ENCODE peak calls at places on chromosome 12, in six cellular contexts. One of them, this sample, is unnamed. For H3K4me1, the result is how much of the 10 kb centered on the place peaks cover.

GRCh38 chr12:108247130-108247529 is 92.0 kb downstream of the CMKLR1 start:
- DNase-seq in CD4-positive, CD25-positive, alpha-beta regulatory T cell: no peak
- DNase-seq in thoracic aorta: no peak
- DNase-seq in esophagus squamous epithelium: no peak
- DNase-seq in upper lobe of right lung: no peak
- DNase-seq in GM23338: no peak
- DNase-seq in this sample: no peak

GRCh38 chr12:48972213-48973021 is 882 bp upstream of the WNT10B start:
- DNase-seq in CD4-positive, CD25-positive, alpha-beta regulatory T cell: no peak
- DNase-seq in thoracic aorta: no peak
- DNase-seq in esophagus squamous epithelium: no peak
- DNase-seq in upper lobe of right lung: no peak
- DNase-seq in GM23338: peak
- DNase-seq in this sample: no peak

GRCh38 chr12:115232455-115233156 is 548.6 kb upstream of the TBX3 start:
- DNase-seq in CD4-positive, CD25-positive, alpha-beta regulatory T cell: no peak
- DNase-seq in thoracic aorta: no peak
- DNase-seq in esophagus squamous epithelium: no peak
- DNase-seq in upper lobe of right lung: no peak
- DNase-seq in GM23338: no peak
- DNase-seq in this sample: no peak

GRCh38 chr12:123085046-123085445 is 65.8 kb downstream of the PITPNM2 start:
- DNase-seq in CD4-positive, CD25-positive, alpha-beta regulatory T cell: no peak
- DNase-seq in thoracic aorta: no peak
- DNase-seq in esophagus squamous epithelium: no peak
- DNase-seq in upper lobe of right lung: no peak
- DNase-seq in GM23338: no peak
- DNase-seq in this sample: no peak

GRCh38 chr12:26318661-26319068 is 123.3 kb downstream of the SSPN start:
- DNase-seq in CD4-positive, CD25-positive, alpha-beta regulatory T cell: no peak
- DNase-seq in thoracic aorta: no peak
- DNase-seq in esophagus squamous epithelium: no peak
- DNase-seq in upper lobe of right lung: peak
- DNase-seq in GM23338: no peak
- DNase-seq in this sample: peak

GRCh38 chr12:51683763-51684357 is 92.8 kb downstream of the SCN8A start:
- DNase-seq in CD4-positive, CD25-positive, alpha-beta regulatory T cell: no peak
- DNase-seq in thoracic aorta: no peak
- DNase-seq in esophagus squamous epithelium: no peak
- DNase-seq in upper lobe of right lung: no peak
- DNase-seq in GM23338: no peak
- DNase-seq in this sample: no peak

GRCh38 chr12:13197526-13198141 is 1.1 kb downstream of the EMP1 start:
- DNase-seq in CD4-positive, CD25-positive, alpha-beta regulatory T cell: no peak
- DNase-seq in thoracic aorta: no peak
- DNase-seq in esophagus squamous epithelium: no peak
- DNase-seq in upper lobe of right lung: peak
- DNase-seq in GM23338: peak
- DNase-seq in this sample: no peak

GRCh38 chr12:123126294-123127144 is 24.4 kb downstream of the PITPNM2 start:
- DNase-seq in CD4-positive, CD25-positive, alpha-beta regulatory T cell: no peak
- DNase-seq in thoracic aorta: no peak
- DNase-seq in esophagus squamous epithelium: no peak
- DNase-seq in upper lobe of right lung: no peak
- DNase-seq in GM23338: no peak
- DNase-seq in this sample: peak

GRCh38 chr12:113724703-113725556 is 241.2 kb downstream of the RBM19 start:
- DNase-seq in CD4-positive, CD25-positive, alpha-beta regulatory T cell: no peak
- DNase-seq in thoracic aorta: no peak
- DNase-seq in esophagus squamous epithelium: no peak
- DNase-seq in upper lobe of right lung: no peak
- DNase-seq in GM23338: no peak
- DNase-seq in this sample: no peak

GRCh38 chr12:39010406-39010805 is 105.0 kb upstream of the CPNE8 start:
- DNase-seq in CD4-positive, CD25-positive, alpha-beta regulatory T cell: no peak
- DNase-seq in thoracic aorta: no peak
- DNase-seq in esophagus squamous epithelium: no peak
- DNase-seq in upper lobe of right lung: no peak
- DNase-seq in GM23338: no peak
- DNase-seq in this sample: no peak

GRCh38 chr12:113071427-113072112 is 15.0 kb downstream of the DTX1 start:
- DNase-seq in CD4-positive, CD25-positive, alpha-beta regulatory T cell: no peak
- DNase-seq in thoracic aorta: no peak
- DNase-seq in esophagus squamous epithelium: no peak
- DNase-seq in upper lobe of right lung: no peak
- DNase-seq in GM23338: no peak
- DNase-seq in this sample: no peak

GRCh38 chr12:38384816-38385491 is 68.4 kb downstream of the ALG10B start:
- DNase-seq in CD4-positive, CD25-positive, alpha-beta regulatory T cell: no peak
- DNase-seq in thoracic aorta: no peak
- DNase-seq in esophagus squamous epithelium: no peak
- DNase-seq in upper lobe of right lung: peak
- DNase-seq in GM23338: peak
- DNase-seq in this sample: no peak

GRCh38 chr12:62533087-62533754 is 66.6 kb downstream of the MON2 start:
- DNase-seq in CD4-positive, CD25-positive, alpha-beta regulatory T cell: no peak
- DNase-seq in thoracic aorta: no peak
- DNase-seq in esophagus squamous epithelium: no peak
- DNase-seq in upper lobe of right lung: no peak
- DNase-seq in GM23338: no peak
- DNase-seq in this sample: no peak

GRCh38 chr12:31508436-31509150 is 82.3 kb downstream of the DENND5B start:
- DNase-seq in CD4-positive, CD25-positive, alpha-beta regulatory T cell: no peak
- DNase-seq in thoracic aorta: no peak
- DNase-seq in esophagus squamous epithelium: no peak
- DNase-seq in upper lobe of right lung: no peak
- DNase-seq in GM23338: peak
- DNase-seq in this sample: no peak

GRCh38 chr12:31506907-31507306 is 84.0 kb downstream of the DENND5B start:
- DNase-seq in CD4-positive, CD25-positive, alpha-beta regulatory T cell: no peak
- DNase-seq in thoracic aorta: no peak
- DNase-seq in esophagus squamous epithelium: no peak
- DNase-seq in upper lobe of right lung: no peak
- DNase-seq in GM23338: peak
- DNase-seq in this sample: no peak

GRCh38 chr12:31507966-31508365 is 83.0 kb downstream of the DENND5B start:
- DNase-seq in CD4-positive, CD25-positive, alpha-beta regulatory T cell: no peak
- DNase-seq in thoracic aorta: no peak
- DNase-seq in esophagus squamous epithelium: no peak
- DNase-seq in upper lobe of right lung: no peak
- DNase-seq in GM23338: no peak
- DNase-seq in this sample: no peak

GRCh38 chr12:31499567-31499966 is 91.4 kb downstream of the DENND5B start:
- DNase-seq in CD4-positive, CD25-positive, alpha-beta regulatory T cell: no peak
- DNase-seq in thoracic aorta: no peak
- DNase-seq in esophagus squamous epithelium: no peak
- DNase-seq in upper lobe of right lung: no peak
- DNase-seq in GM23338: no peak
- DNase-seq in this sample: no peak

GRCh38 chr12:31504625-31505222 is 86.2 kb downstream of the DENND5B start:
- DNase-seq in CD4-positive, CD25-positive, alpha-beta regulatory T cell: no peak
- DNase-seq in thoracic aorta: no peak
- DNase-seq in esophagus squamous epithelium: no peak
- DNase-seq in upper lobe of right lung: no peak
- DNase-seq in GM23338: no peak
- DNase-seq in this sample: no peak
- H3K4me3 ChIP-seq in CD4-positive, CD25-positive, alpha-beta regulatory T cell: no peak
- H3K4me3 ChIP-seq in thoracic aorta: no peak
- H3K4me3 ChIP-seq in esophagus squamous epithelium: no peak
- H3K4me3 ChIP-seq in upper lobe of right lung: no peak
- H3K4me3 ChIP-seq in GM23338: no peak
- H3K4me3 ChIP-seq in this sample: no peak

GRCh38 chr12:90298289-90298948 is 589.8 kb upstream of the ATP2B1 start:
- DNase-seq in CD4-positive, CD25-positive, alpha-beta regulatory T cell: no peak
- DNase-seq in thoracic aorta: no peak
- DNase-seq in esophagus squamous epithelium: no peak
- DNase-seq in upper lobe of right lung: no peak
- DNase-seq in GM23338: no peak
- DNase-seq in this sample: no peak
- H3K4me1 ChIP-seq in CD4-positive, CD25-positive, alpha-beta regulatory T cell: under half
- H3K4me1 ChIP-seq in thoracic aorta: under half
- H3K4me1 ChIP-seq in esophagus squamous epithelium: under half
- H3K4me1 ChIP-seq in upper lobe of right lung: under half
- H3K4me1 ChIP-seq in GM23338: under half
- H3K4me1 ChIP-seq in this sample: under half

DNA sequence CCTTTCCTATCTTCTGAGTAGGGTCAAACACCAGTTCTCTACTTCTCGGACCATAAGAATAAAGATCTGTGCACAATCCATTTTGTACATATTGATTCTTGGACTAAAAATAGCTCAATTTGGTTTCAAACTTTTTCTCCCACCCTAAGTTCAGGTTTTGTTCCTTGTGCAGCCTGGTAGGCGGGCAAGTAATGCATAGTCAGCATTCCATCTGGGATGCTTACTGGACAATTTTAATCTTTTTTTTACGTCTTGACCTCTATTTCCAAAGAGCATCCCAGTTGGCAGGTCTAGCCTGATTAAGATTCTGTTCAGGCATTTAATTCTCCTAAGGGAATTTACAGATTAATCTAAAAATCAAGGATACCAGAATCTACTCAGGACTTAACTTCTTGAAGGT is 126.9 kb downstream of the BICD1 start:
- DNase-seq in CD4-positive, CD25-positive, alpha-beta regulatory T cell: no peak
- DNase-seq in thoracic aorta: no peak
- DNase-seq in esophagus squamous epithelium: no peak
- DNase-seq in upper lobe of right lung: no peak
- DNase-seq in GM23338: no peak
- DNase-seq in this sample: no peak
- H3K4me3 ChIP-seq in CD4-positive, CD25-positive, alpha-beta regulatory T cell: no peak
- H3K4me3 ChIP-seq in thoracic aorta: no peak
- H3K4me3 ChIP-seq in esophagus squamous epithelium: no peak
- H3K4me3 ChIP-seq in upper lobe of right lung: no peak
- H3K4me3 ChIP-seq in GM23338: no peak
- H3K4me3 ChIP-seq in this sample: no peak

GRCh38 chr12:50221228-50222008 is 54.2 kb upstream of the CERS5 start:
- DNase-seq in CD4-positive, CD25-positive, alpha-beta regulatory T cell: no peak
- DNase-seq in thoracic aorta: no peak
- DNase-seq in esophagus squamous epithelium: no peak
- DNase-seq in upper lobe of right lung: no peak
- DNase-seq in GM23338: peak
- DNase-seq in this sample: no peak
- H3K4me1 ChIP-seq in CD4-positive, CD25-positive, alpha-beta regulatory T cell: under half
- H3K4me1 ChIP-seq in thoracic aorta: half or more
- H3K4me1 ChIP-seq in esophagus squamous epithelium: under half
- H3K4me1 ChIP-seq in upper lobe of right lung: under half
- H3K4me1 ChIP-seq in GM23338: under half
- H3K4me1 ChIP-seq in this sample: under half

DNA sequence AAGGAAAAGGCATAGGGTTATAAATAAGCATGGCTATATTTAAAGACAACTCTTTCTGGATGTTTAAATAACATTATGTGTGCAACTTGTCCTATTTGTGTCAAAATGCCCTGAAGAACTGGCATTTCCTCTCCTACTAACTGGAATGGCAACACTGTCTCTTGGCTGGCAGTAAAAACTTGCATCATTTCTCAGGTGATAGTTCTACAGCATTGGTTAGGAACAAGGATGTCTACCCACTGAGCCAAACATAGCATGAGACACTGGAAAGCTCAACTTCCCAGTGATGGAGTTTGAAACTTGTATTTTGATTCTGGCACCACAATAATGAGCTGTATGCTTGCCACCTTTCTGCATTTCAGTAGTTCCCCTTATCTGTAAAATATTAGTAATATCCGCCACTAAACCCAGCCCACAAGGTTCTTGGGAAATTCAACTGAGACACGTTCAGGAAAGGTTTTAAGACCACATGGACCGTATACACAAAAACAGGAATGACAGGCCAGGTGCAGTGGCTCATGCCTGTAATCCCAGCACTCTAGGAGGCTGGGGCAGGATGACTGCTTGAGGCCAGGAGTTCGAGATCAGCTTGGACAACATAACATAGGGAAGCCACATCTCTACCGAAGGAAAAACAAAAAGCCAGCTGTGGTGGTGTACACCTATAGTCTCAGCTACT is 5.1 kb downstream of the SLC38A2 start:
- DNase-seq in CD4-positive, CD25-positive, alpha-beta regulatory T cell: no peak
- DNase-seq in thoracic aorta: no peak
- DNase-seq in esophagus squamous epithelium: no peak
- DNase-seq in upper lobe of right lung: no peak
- DNase-seq in GM23338: no peak
- DNase-seq in this sample: no peak
- H3K4me3 ChIP-seq in CD4-positive, CD25-positive, alpha-beta regulatory T cell: peak
- H3K4me3 ChIP-seq in thoracic aorta: peak
- H3K4me3 ChIP-seq in esophagus squamous epithelium: peak
- H3K4me3 ChIP-seq in upper lobe of right lung: peak
- H3K4me3 ChIP-seq in GM23338: peak
- H3K4me3 ChIP-seq in this sample: peak

GRCh38 chr12:15982471-15982870 is 71.3 kb downstream of the DERA start:
- DNase-seq in CD4-positive, CD25-positive, alpha-beta regulatory T cell: no peak
- DNase-seq in thoracic aorta: no peak
- DNase-seq in esophagus squamous epithelium: no peak
- DNase-seq in upper lobe of right lung: no peak
- DNase-seq in GM23338: peak
- DNase-seq in this sample: no peak
- H3K4me1 ChIP-seq in CD4-positive, CD25-positive, alpha-beta regulatory T cell: under half
- H3K4me1 ChIP-seq in thoracic aorta: under half
- H3K4me1 ChIP-seq in esophagus squamous epithelium: under half
- H3K4me1 ChIP-seq in upper lobe of right lung: under half
- H3K4me1 ChIP-seq in GM23338: under half
- H3K4me1 ChIP-seq in this sample: under half

GRCh38 chr12:124992874-124993567 is 424 bp upstream of the BRI3BP start:
- DNase-seq in CD4-positive, CD25-positive, alpha-beta regulatory T cell: peak
- DNase-seq in thoracic aorta: no peak
- DNase-seq in esophagus squamous epithelium: peak
- DNase-seq in upper lobe of right lung: no peak
- DNase-seq in GM23338: peak
- DNase-seq in this sample: peak

GRCh38 chr12:124995200-124995961 is 1.9 kb downstream of the BRI3BP start:
- DNase-seq in CD4-positive, CD25-positive, alpha-beta regulatory T cell: no peak
- DNase-seq in thoracic aorta: no peak
- DNase-seq in esophagus squamous epithelium: no peak
- DNase-seq in upper lobe of right lung: no peak
- DNase-seq in GM23338: peak
- DNase-seq in this sample: no peak

GRCh38 chr12:124998705-124999104 is 5.3 kb downstream of the BRI3BP start:
- DNase-seq in CD4-positive, CD25-positive, alpha-beta regulatory T cell: no peak
- DNase-seq in thoracic aorta: no peak
- DNase-seq in esophagus squamous epithelium: no peak
- DNase-seq in upper lobe of right lung: no peak
- DNase-seq in GM23338: no peak
- DNase-seq in this sample: no peak

GRCh38 chr12:124994435-124994975 is 1.1 kb downstream of the BRI3BP start:
- DNase-seq in CD4-positive, CD25-positive, alpha-beta regulatory T cell: no peak
- DNase-seq in thoracic aorta: no peak
- DNase-seq in esophagus squamous epithelium: no peak
- DNase-seq in upper lobe of right lung: no peak
- DNase-seq in GM23338: peak
- DNase-seq in this sample: no peak

GRCh38 chr12:124993568-124994434 is at the start of gene BRI3BP:
- DNase-seq in CD4-positive, CD25-positive, alpha-beta regulatory T cell: peak
- DNase-seq in thoracic aorta: no peak
- DNase-seq in esophagus squamous epithelium: no peak
- DNase-seq in upper lobe of right lung: peak
- DNase-seq in GM23338: peak
- DNase-seq in this sample: no peak
- H3K4me3 ChIP-seq in CD4-positive, CD25-positive, alpha-beta regulatory T cell: peak
- H3K4me3 ChIP-seq in thoracic aorta: peak
- H3K4me3 ChIP-seq in esophagus squamous epithelium: peak
- H3K4me3 ChIP-seq in upper lobe of right lung: peak
- H3K4me3 ChIP-seq in GM23338: peak
- H3K4me3 ChIP-seq in this sample: peak